ENCODE peak calls at places on chromosomes 7 and 10, in ten cellular contexts. One of them, this sample, is unnamed. For H3K9me3, the result is how much of the 10 kb centered on the place peaks cover.

GRCh38 chr10:131174211-131174565 is 137.3 kb downstream of the TCERG1L start:
- DNase-seq in pancreas: no peak
- DNase-seq in body of pancreas: no peak
- DNase-seq in SK-N-SH: no peak
- DNase-seq in IMR-90: no peak
- DNase-seq in left ventricle myocardium inferior: no peak
- DNase-seq in neural progenitor cell: no peak
- DNase-seq in astrocyte: no peak
- DNase-seq in A549: no peak
- DNase-seq in breast epithelium: no peak
- DNase-seq in this sample: no peak

GRCh38 chr7:48085433-48085791 is 3.7 kb upstream of the UPP1 start:
- DNase-seq in neural progenitor cell: no peak
- DNase-seq in body of pancreas: no peak
- DNase-seq in astrocyte: no peak
- DNase-seq in left ventricle myocardium inferior: no peak
- DNase-seq in pancreas: no peak
- DNase-seq in IMR-90: no peak
- DNase-seq in A549: no peak
- DNase-seq in SK-N-SH: no peak
- DNase-seq in breast epithelium: no peak
- DNase-seq in this sample: no peak

GRCh38 chr7:2405601-2406345 is 2.4 kb downstream of the CHST12 start:
- DNase-seq in A549: no peak
- DNase-seq in astrocyte: no peak
- DNase-seq in body of pancreas: no peak
- DNase-seq in left ventricle myocardium inferior: no peak
- DNase-seq in breast epithelium: no peak
- DNase-seq in SK-N-SH: no peak
- DNase-seq in pancreas: no peak
- DNase-seq in neural progenitor cell: no peak
- DNase-seq in IMR-90: no peak
- DNase-seq in this sample: peak

GRCh38 chr7:70571403-70571911 is 560.5 kb upstream of the GALNT17 start:
- DNase-seq in body of pancreas: peak
- DNase-seq in SK-N-SH: no peak
- DNase-seq in IMR-90: peak
- DNase-seq in astrocyte: peak
- DNase-seq in pancreas: no peak
- DNase-seq in left ventricle myocardium inferior: no peak
- DNase-seq in breast epithelium: no peak
- DNase-seq in A549: peak
- DNase-seq in neural progenitor cell: no peak
- DNase-seq in this sample: no peak

GRCh38 chr10:110219884-110220283 is 12.5 kb downstream of the MXI1 start:
- DNase-seq in left ventricle myocardium inferior: no peak
- DNase-seq in breast epithelium: no peak
- DNase-seq in SK-N-SH: no peak
- DNase-seq in pancreas: no peak
- DNase-seq in astrocyte: no peak
- DNase-seq in A549: no peak
- DNase-seq in IMR-90: no peak
- DNase-seq in body of pancreas: no peak
- DNase-seq in neural progenitor cell: no peak
- DNase-seq in this sample: no peak

GRCh38 chr7:47382200-47382599 is 199.7 kb downstream of the TNS3 start:
- DNase-seq in breast epithelium: no peak
- DNase-seq in SK-N-SH: no peak
- DNase-seq in pancreas: no peak
- DNase-seq in neural progenitor cell: no peak
- DNase-seq in IMR-90: no peak
- DNase-seq in body of pancreas: peak
- DNase-seq in A549: no peak
- DNase-seq in astrocyte: no peak
- DNase-seq in left ventricle myocardium inferior: no peak
- DNase-seq in this sample: no peak

GRCh38 chr10:96636546-96636945 is 49.7 kb upstream of the TM9SF3 start:
- DNase-seq in astrocyte: peak
- DNase-seq in IMR-90: no peak
- DNase-seq in A549: no peak
- DNase-seq in breast epithelium: no peak
- DNase-seq in left ventricle myocardium inferior: no peak
- DNase-seq in body of pancreas: no peak
- DNase-seq in SK-N-SH: no peak
- DNase-seq in neural progenitor cell: no peak
- DNase-seq in pancreas: no peak
- DNase-seq in this sample: no peak

GRCh38 chr10:76572021-76572420 is 1065.6 kb downstream of the KCNMA1 start:
- DNase-seq in A549: no peak
- DNase-seq in left ventricle myocardium inferior: no peak
- DNase-seq in breast epithelium: no peak
- DNase-seq in pancreas: no peak
- DNase-seq in astrocyte: no peak
- DNase-seq in IMR-90: no peak
- DNase-seq in neural progenitor cell: no peak
- DNase-seq in body of pancreas: no peak
- DNase-seq in SK-N-SH: no peak
- DNase-seq in this sample: no peak

GRCh38 chr7:28407643-28408042 is 4.7 kb upstream of the CREB5 start:
- DNase-seq in astrocyte: peak
- DNase-seq in body of pancreas: no peak
- DNase-seq in neural progenitor cell: no peak
- DNase-seq in A549: peak
- DNase-seq in left ventricle myocardium inferior: no peak
- DNase-seq in breast epithelium: no peak
- DNase-seq in IMR-90: peak
- DNase-seq in pancreas: no peak
- DNase-seq in SK-N-SH: peak
- DNase-seq in this sample: no peak

GRCh38 chr7:127809285-127809702 is 157.3 kb downstream of the SND1 start:
- DNase-seq in SK-N-SH: peak
- DNase-seq in IMR-90: peak
- DNase-seq in neural progenitor cell: peak
- DNase-seq in A549: no peak
- DNase-seq in pancreas: no peak
- DNase-seq in astrocyte: peak
- DNase-seq in body of pancreas: no peak
- DNase-seq in left ventricle myocardium inferior: no peak
- DNase-seq in breast epithelium: no peak
- DNase-seq in this sample: no peak

GRCh38 chr10:69446229-69446628 is 5.0 kb upstream of the TSPAN15 start:
- DNase-seq in body of pancreas: no peak
- DNase-seq in breast epithelium: no peak
- DNase-seq in neural progenitor cell: no peak
- DNase-seq in A549: no peak
- DNase-seq in IMR-90: no peak
- DNase-seq in SK-N-SH: no peak
- DNase-seq in pancreas: no peak
- DNase-seq in astrocyte: no peak
- DNase-seq in left ventricle myocardium inferior: no peak
- DNase-seq in this sample: no peak

GRCh38 chr10:70271996-70272924 is 11.5 kb downstream of the NPFFR1 start:
- DNase-seq in body of pancreas: no peak
- DNase-seq in breast epithelium: no peak
- DNase-seq in astrocyte: no peak
- DNase-seq in A549: no peak
- DNase-seq in neural progenitor cell: no peak
- DNase-seq in SK-N-SH: no peak
- DNase-seq in pancreas: no peak
- DNase-seq in left ventricle myocardium inferior: peak
- DNase-seq in IMR-90: no peak
- DNase-seq in this sample: no peak

GRCh38 chr10:82249141-82249540 is 374.1 kb downstream of the NRG3 start:
- DNase-seq in breast epithelium: no peak
- DNase-seq in pancreas: no peak
- DNase-seq in neural progenitor cell: no peak
- DNase-seq in A549: no peak
- DNase-seq in IMR-90: no peak
- DNase-seq in SK-N-SH: no peak
- DNase-seq in body of pancreas: no peak
- DNase-seq in left ventricle myocardium inferior: no peak
- DNase-seq in astrocyte: no peak
- DNase-seq in this sample: no peak

GRCh38 chr10:82252081-82252480 is 377.1 kb downstream of the NRG3 start:
- DNase-seq in breast epithelium: no peak
- DNase-seq in body of pancreas: no peak
- DNase-seq in pancreas: no peak
- DNase-seq in astrocyte: no peak
- DNase-seq in IMR-90: no peak
- DNase-seq in SK-N-SH: no peak
- DNase-seq in neural progenitor cell: no peak
- DNase-seq in left ventricle myocardium inferior: no peak
- DNase-seq in A549: no peak
- DNase-seq in this sample: no peak

GRCh38 chr10:82256275-82256674 is 381.3 kb downstream of the NRG3 start:
- DNase-seq in A549: no peak
- DNase-seq in neural progenitor cell: no peak
- DNase-seq in pancreas: no peak
- DNase-seq in left ventricle myocardium inferior: no peak
- DNase-seq in SK-N-SH: no peak
- DNase-seq in IMR-90: no peak
- DNase-seq in body of pancreas: no peak
- DNase-seq in breast epithelium: no peak
- DNase-seq in astrocyte: no peak
- DNase-seq in this sample: no peak

GRCh38 chr10:82254237-82254636 is 379.2 kb downstream of the NRG3 start:
- DNase-seq in breast epithelium: no peak
- DNase-seq in A549: no peak
- DNase-seq in IMR-90: no peak
- DNase-seq in left ventricle myocardium inferior: no peak
- DNase-seq in neural progenitor cell: no peak
- DNase-seq in astrocyte: no peak
- DNase-seq in pancreas: no peak
- DNase-seq in SK-N-SH: no peak
- DNase-seq in body of pancreas: no peak
- DNase-seq in this sample: no peak

DNA sequence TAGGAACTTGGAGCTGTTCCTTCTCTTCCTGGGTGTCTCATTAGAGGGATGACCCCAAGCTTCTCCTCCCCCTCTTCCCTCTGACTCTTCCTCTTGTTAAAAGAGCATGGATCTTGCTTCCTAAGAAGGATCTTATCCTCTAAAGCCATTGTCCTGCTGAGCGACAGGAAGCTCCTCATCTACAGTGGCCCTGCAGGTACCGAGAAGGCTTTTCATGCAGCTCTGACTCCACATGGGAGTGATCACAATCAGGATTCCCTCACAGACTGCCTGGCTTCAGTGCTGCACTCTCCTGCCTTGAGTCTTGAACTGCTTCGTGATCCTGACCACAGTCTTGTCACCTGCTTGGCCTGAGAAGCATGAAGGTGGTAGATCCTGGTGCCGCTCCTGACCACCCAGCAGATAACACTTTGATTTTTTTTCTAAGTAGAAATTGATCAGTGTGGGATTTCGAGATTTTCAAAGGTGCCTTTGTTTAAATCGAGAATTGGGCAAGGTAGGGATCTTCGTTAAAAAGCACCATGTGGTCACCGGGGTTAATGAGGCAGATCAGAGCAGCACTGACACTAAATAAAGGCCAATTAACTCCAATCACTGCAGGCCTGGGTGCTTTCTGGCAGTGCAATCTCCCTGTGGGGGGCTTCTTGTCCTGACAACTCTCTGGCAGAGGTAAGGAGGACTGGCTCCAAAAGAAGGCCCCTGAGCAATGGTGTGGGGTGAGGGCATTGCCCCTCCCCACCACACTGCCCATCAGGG is 376.4 kb downstream of the NRG3 start:
- DNase-seq in astrocyte: no peak
- DNase-seq in neural progenitor cell: peak
- DNase-seq in IMR-90: no peak
- DNase-seq in breast epithelium: no peak
- DNase-seq in pancreas: no peak
- DNase-seq in left ventricle myocardium inferior: no peak
- DNase-seq in A549: no peak
- DNase-seq in body of pancreas: no peak
- DNase-seq in SK-N-SH: no peak
- DNase-seq in this sample: no peak
- H3K9me3 ChIP-seq in astrocyte: under half
- H3K9me3 ChIP-seq in neural progenitor cell: under half
- H3K9me3 ChIP-seq in IMR-90: under half
- H3K9me3 ChIP-seq in breast epithelium: under half
- H3K9me3 ChIP-seq in pancreas: under half
- H3K9me3 ChIP-seq in left ventricle myocardium inferior: under half
- H3K9me3 ChIP-seq in A549: under half
- H3K9me3 ChIP-seq in body of pancreas: under half
- H3K9me3 ChIP-seq in SK-N-SH: under half
- H3K9me3 ChIP-seq in this sample: under half

GRCh38 chr7:40199076-40199802 is 64.4 kb downstream of the SUGCT start:
- DNase-seq in neural progenitor cell: peak
- DNase-seq in body of pancreas: no peak
- DNase-seq in SK-N-SH: peak
- DNase-seq in A549: no peak
- DNase-seq in left ventricle myocardium inferior: no peak
- DNase-seq in pancreas: no peak
- DNase-seq in breast epithelium: no peak
- DNase-seq in astrocyte: peak
- DNase-seq in IMR-90: peak
- DNase-seq in this sample: no peak
- TF ChIP-seq CTCF in neural progenitor cell: peak
- TF ChIP-seq CTCF in body of pancreas: no peak
- TF ChIP-seq CTCF in SK-N-SH: peak
- TF ChIP-seq CTCF in A549: peak
- TF ChIP-seq CTCF in left ventricle myocardium inferior: peak
- TF ChIP-seq CTCF in pancreas: no peak
- TF ChIP-seq CTCF in breast epithelium: no peak
- TF ChIP-seq CTCF in astrocyte: peak
- TF ChIP-seq CTCF in IMR-90: peak
- TF ChIP-seq CTCF in this sample: no peak

DNA sequence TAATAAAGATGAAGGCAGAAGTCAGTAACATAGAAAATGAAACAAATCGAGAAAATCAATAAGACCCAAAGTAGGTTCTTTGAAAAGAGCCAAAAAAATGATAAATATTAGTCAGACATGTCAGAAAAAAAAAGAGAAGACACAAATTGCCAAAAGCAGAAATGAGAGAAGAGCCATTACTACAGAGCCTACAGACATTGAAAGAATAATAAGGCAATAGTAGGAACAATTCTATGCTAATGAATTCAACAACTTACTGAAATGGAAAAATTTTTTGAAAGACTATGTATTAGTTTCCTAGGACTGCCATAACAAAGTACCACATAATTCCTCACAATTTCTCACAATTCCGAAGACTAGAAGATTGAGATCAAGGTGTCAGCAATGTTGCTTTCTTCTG is 35.5 kb downstream of the OGDHL start:
- DNase-seq in neural progenitor cell: no peak
- DNase-seq in IMR-90: no peak
- DNase-seq in SK-N-SH: no peak
- DNase-seq in body of pancreas: no peak
- DNase-seq in pancreas: no peak
- DNase-seq in astrocyte: no peak
- DNase-seq in left ventricle myocardium inferior: no peak
- DNase-seq in breast epithelium: no peak
- DNase-seq in A549: no peak
- DNase-seq in this sample: no peak
- H3K9me3 ChIP-seq in neural progenitor cell: under half
- H3K9me3 ChIP-seq in IMR-90: under half
- H3K9me3 ChIP-seq in SK-N-SH: under half
- H3K9me3 ChIP-seq in body of pancreas: under half
- H3K9me3 ChIP-seq in pancreas: under half
- H3K9me3 ChIP-seq in astrocyte: under half
- H3K9me3 ChIP-seq in left ventricle myocardium inferior: under half
- H3K9me3 ChIP-seq in breast epithelium: under half
- H3K9me3 ChIP-seq in A549: under half
- H3K9me3 ChIP-seq in this sample: under half

GRCh38 chr7:25594122-25594521 is 365.8 kb upstream of the NPVF start:
- DNase-seq in A549: no peak
- DNase-seq in body of pancreas: no peak
- DNase-seq in neural progenitor cell: no peak
- DNase-seq in pancreas: no peak
- DNase-seq in astrocyte: no peak
- DNase-seq in SK-N-SH: no peak
- DNase-seq in left ventricle myocardium inferior: no peak
- DNase-seq in breast epithelium: no peak
- DNase-seq in IMR-90: no peak
- DNase-seq in this sample: no peak
- TF ChIP-seq CTCF in A549: no peak
- TF ChIP-seq CTCF in body of pancreas: no peak
- TF ChIP-seq CTCF in neural progenitor cell: no peak
- TF ChIP-seq CTCF in pancreas: no peak
- TF ChIP-seq CTCF in astrocyte: no peak
- TF ChIP-seq CTCF in SK-N-SH: no peak
- TF ChIP-seq CTCF in left ventricle myocardium inferior: no peak
- TF ChIP-seq CTCF in breast epithelium: no peak
- TF ChIP-seq CTCF in IMR-90: no peak
- TF ChIP-seq CTCF in this sample: no peak